ENCODE peak calls at places on chromosomes 2 and 18, in six cellular contexts. J is skeletal muscle cell; Z is GF-D8; Q is H7; S is mesothelial cell of epicardium; T is activated naive CD4-positive, alpha-beta T cell. C is an unnamed sample.

GRCh38 chr2:157866666-157867642 is 9.2 kb downstream of the ACVR1 start:
- DNase-seq in J (no peak), Z (no peak), Q (no peak), S (no peak), T (no peak), C (no peak)

GRCh38 chr2:189580267-189580661 is 322 bp downstream of the SLC40A1 start:
- DNase-seq in J (no peak), Z (no peak), Q (peak), S (no peak), T (no peak), C (peak)

GRCh38 chr2:6442252-6442651 is 423.5 kb downstream of the CMPK2 start:
- DNase-seq in J (no peak), Z (no peak), Q (no peak), S (no peak), T (no peak), C (no peak)

GRCh38 chr2:98835831-98836385 is 100.1 kb downstream of the CRACDL start:
- DNase-seq in J (no peak), Z (no peak), Q (no peak), S (no peak), T (no peak), C (no peak)

GRCh38 chr18:8354304-8354703 is 254.9 kb upstream of the RAB12 start:
- DNase-seq in J (no peak), Z (no peak), Q (no peak), S (no peak), T (no peak), C (no peak)

GRCh38 chr2:104429978-104430740 is 423.8 kb upstream of the POU3F3 start:
- DNase-seq in J (no peak), Z (no peak), Q (no peak), S (no peak), T (no peak), C (peak)

GRCh38 chr2:217753460-217754200 is 249.2 kb downstream of the TNS1 start:
- DNase-seq in J (no peak), Z (no peak), Q (no peak), S (no peak), T (no peak), C (no peak)

GRCh38 chr2:611519-611918 is 65.7 kb downstream of the TMEM18 start:
- DNase-seq in J (no peak), Z (no peak), Q (no peak), S (no peak), T (no peak), C (peak)

GRCh38 chr2:54579682-54580349 is 123.7 kb downstream of the SPTBN1 start:
- DNase-seq in J (no peak), Z (peak), Q (no peak), S (no peak), T (no peak), C (no peak)

GRCh38 chr2:55173422-55174020 is 58.6 kb downstream of the CLHC1 start:
- DNase-seq in J (no peak), Z (no peak), Q (no peak), S (no peak), T (no peak), C (no peak)

GRCh38 chr18:42706618-42707017 is 408.9 kb downstream of the RIT2 start:
- DNase-seq in J (no peak), Z (no peak), Q (no peak), S (peak), T (no peak), C (peak)

GRCh38 chr2:236177604-236177966 is 9.4 kb upstream of the GBX2 start:
- DNase-seq in J (no peak), Z (no peak), Q (peak), S (no peak), T (no peak), C (peak)

GRCh38 chr2:57177176-57177575 is 869.4 kb upstream of the VRK2 start:
- DNase-seq in J (no peak), Z (no peak), Q (no peak), S (no peak), T (no peak), C (no peak)

GRCh38 chr2:74119912-74120825 is 27.5 kb downstream of the BOLA3 start:
- DNase-seq in J (peak), Z (peak), Q (peak), S (no peak), T (peak), C (peak)